ENCODE peak calls at places on chromosomes 13 and 19, in four cellular contexts. K is Calu3, Z is fibroblast of villous mesenchyme, O is cardiac muscle cell. U is an unnamed sample.

GRCh38 chr13:86085890-86086289 is 286.7 kb upstream of the SLITRK6 start:
- DNase-seq in K (no peak), Z (no peak), O (no peak), U (peak)

GRCh38 chr13:31968473-31968872 is 63.1 kb upstream of the FRY start:
- DNase-seq in K (peak), Z (peak), O (no peak), U (no peak)

GRCh38 chr13:109768176-109768575 is 18.2 kb downstream of the IRS2 start:
- DNase-seq in K (no peak), Z (no peak), O (no peak), U (no peak)

GRCh38 chr19:34184880-34185491 is 12.7 kb downstream of the LSM14A start:
- DNase-seq in K (no peak), Z (peak), O (no peak), U (no peak)

GRCh38 chr13:98189841-98190505 is 12.9 kb upstream of the RNF113B start:
- DNase-seq in K (no peak), Z (no peak), O (no peak), U (no peak)

GRCh38 chr19:35120492-35120891 is 4.9 kb downstream of the FXYD3 start:
- DNase-seq in K (peak), Z (peak), O (no peak), U (peak)

GRCh38 chr13:80612804-80613203 is 271.9 kb upstream of the SPRY2 start:
- DNase-seq in K (no peak), Z (no peak), O (no peak), U (no peak)

GRCh38 chr19:1315470-1316166 is 29.9 kb downstream of the EFNA2 start:
- DNase-seq in K (peak), Z (peak), O (peak), U (peak)

GRCh38 chr13:73057284-73058025 is 1.4 kb upstream of the KLF5 start:
- DNase-seq in K (no peak), Z (no peak), O (no peak), U (no peak)

GRCh38 chr13:113577881-113578435 is 6.6 kb upstream of the TFDP1 start:
- DNase-seq in K (no peak), Z (no peak), O (no peak), U (no peak)

DNA sequence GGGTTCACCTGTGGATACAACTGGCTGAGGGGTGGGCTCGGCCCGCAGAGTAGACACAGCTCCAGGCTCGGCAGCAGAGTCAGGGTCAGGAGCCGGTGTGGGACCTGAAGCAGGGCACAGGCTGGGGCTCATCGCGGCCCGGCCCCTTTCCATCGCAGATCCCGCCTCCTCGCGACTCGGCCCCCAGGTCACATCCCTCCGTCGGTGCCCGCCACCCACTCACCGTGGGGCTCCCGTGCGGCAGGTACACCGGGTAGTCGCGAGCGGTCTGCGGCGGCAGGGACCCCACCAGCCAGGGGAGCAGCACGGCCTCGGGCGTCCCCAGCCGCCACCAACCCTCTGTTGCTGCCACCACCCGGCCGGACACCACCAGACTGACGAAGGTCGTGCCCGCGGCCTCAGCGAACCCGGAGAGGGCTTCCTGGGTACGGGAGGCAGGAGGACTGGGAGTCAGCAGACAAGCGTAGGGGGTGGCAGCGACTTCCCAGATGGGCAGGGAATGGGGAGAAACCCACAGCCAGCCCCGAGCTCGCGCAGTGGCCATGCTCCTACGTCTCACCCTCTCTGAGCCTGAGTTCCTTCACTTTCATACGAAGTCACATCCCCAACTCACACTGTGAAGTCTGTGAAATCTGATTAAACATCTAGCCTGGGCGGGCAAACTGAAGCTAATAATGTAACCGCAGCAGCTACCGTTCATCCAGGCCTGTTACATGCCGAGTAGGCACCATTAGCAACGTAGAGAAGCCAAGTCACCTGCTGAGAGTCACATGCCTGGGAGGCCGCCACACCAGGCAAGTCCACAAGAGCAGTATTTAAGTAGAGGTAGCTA is 3.7 kb downstream of the FUZ start:
- DNase-seq in K (no peak), Z (no peak), O (peak), U (no peak)
- TF ChIP-seq CTCF in K (no peak), Z (no peak), O (no peak), U (no peak)

GRCh38 chr19:53865523-53865917 is 2.2 kb upstream of the MYADM start:
- DNase-seq in K (no peak), Z (no peak), O (no peak), U (no peak)

GRCh38 chr19:53864308-53864836 is 3.3 kb upstream of the MYADM start:
- DNase-seq in K (peak), Z (no peak), O (no peak), U (no peak)

GRCh38 chr19:53867225-53868090 is at the start of gene MYADM:
- DNase-seq in K (peak), Z (peak), O (peak), U (peak)

GRCh38 chr19:53868091-53868891 is 608 bp downstream of the MYADM start:
- DNase-seq in K (peak), Z (peak), O (peak), U (peak)

GRCh38 chr19:53865918-53866696 is 1.6 kb upstream of the MYADM start:
- DNase-seq in K (peak), Z (peak), O (peak), U (peak)
- TF ChIP-seq CTCF in K (no peak), Z (no peak), O (no peak), U (no peak)

GRCh38 chr19:50890422-50891252 is 17.4 kb downstream of the KLK2 start:
- DNase-seq in K (no peak), Z (no peak), O (no peak), U (no peak)

GRCh38 chr19:50894478-50895356 is 16.5 kb downstream of the KLK4 start:
- DNase-seq in K (no peak), Z (no peak), O (no peak), U (no peak)

GRCh38 chr19:50896591-50897190 is 14.5 kb downstream of the KLK4 start:
- DNase-seq in K (peak), Z (peak), O (no peak), U (peak)

GRCh38 chr19:50891253-50891625 is 18.0 kb downstream of the KLK2 start:
- DNase-seq in K (no peak), Z (no peak), O (no peak), U (no peak)

GRCh38 chr19:50893047-50893737 is 18.0 kb downstream of the KLK4 start:
- DNase-seq in K (no peak), Z (no peak), O (no peak), U (no peak)
- TF ChIP-seq CTCF in K (no peak), Z (no peak), O (no peak), U (no peak)

DNA sequence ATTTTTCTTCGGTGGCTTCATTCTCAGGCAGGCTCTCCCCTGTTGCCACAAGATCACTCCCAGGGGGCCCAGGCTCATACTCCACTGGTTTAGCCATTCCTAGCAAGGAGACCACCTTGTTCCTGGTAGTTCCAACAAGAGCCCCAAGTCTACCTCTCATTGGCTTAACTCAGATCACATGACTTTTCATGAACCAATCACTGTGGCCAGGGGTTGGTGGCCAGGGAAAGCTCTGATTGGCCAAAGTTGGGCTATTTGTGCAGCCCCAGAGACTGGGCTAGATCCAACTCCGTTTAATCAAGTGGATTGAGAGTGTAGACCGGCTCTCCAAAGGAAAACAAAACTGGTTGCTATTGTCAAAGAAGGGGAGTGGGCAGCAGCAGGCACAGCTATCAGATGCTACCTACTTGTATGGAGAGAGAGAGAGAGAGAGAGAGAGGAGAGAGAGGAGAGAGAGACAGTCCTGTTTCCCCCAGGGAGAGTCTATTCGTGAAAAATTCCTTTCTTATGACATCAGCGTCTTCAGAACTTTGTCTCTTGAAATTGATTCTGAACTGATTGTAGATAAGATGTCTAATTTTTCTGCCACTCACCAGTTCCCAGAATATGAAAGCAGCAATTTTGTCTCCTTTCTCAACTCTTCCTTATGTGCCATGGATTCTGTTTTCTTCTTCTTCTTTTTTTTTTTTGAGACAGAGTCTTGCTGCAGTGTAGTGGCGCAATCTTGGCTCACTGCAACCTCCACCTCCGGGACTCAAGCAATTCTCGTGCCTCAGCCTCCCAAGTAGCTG is 5.9 kb downstream of the CEACAM19 start:
- DNase-seq in K (no peak), Z (peak), O (no peak), U (peak)
- TF ChIP-seq CTCF in K (no peak), Z (no peak), O (no peak), U (no peak)

U was measured in MCF 10A.